ENCODE peak calls at places on chromosomes 3 and 15, in four cellular contexts. Q, T, C and F are unnamed samples.

GRCh38 chr15:79310612-79310984 is 314 bp upstream of the TMED3 start:
- DNase-seq in T (no peak), Q (peak; percentile 21), C (no peak), F (no peak)

GRCh38 chr3:42700366-42701288 is 2.0 kb downstream of the HHATL start:
- DNase-seq in Q (no peak), T (peak; percentile 38), C (peak; percentile 10), F (no peak)

GRCh38 chr3:179336345-179336929 is 11.1 kb upstream of the MFN1 start:
- DNase-seq in Q (no peak), C (no peak), T (no peak), F (no peak)

GRCh38 chr3:49747792-49748480 is 24.2 kb upstream of the GMPPB start:
- DNase-seq in T (no peak), C (no peak), Q (peak; percentile 79), F (no peak)

GRCh38 chr15:48090666-48091065 is 30.1 kb upstream of the SLC24A5 start:
- DNase-seq in C (no peak), Q (no peak), T (no peak), F (no peak)

GRCh38 chr3:27666708-27667107 is 55.4 kb downstream of the EOMES start:
- DNase-seq in C (no peak), Q (peak; percentile 80), T (peak; percentile 79), F (no peak)

GRCh38 chr3:9022305-9022985 is 59.2 kb upstream of the RAD18 start:
- DNase-seq in C (no peak), T (peak; percentile 37), Q (no peak), F (no peak)

GRCh38 chr3:123348471-123349200 is 100.3 kb downstream of the ADCY5 start:
- DNase-seq in C (no peak), T (no peak), Q (no peak), F (no peak)

DNA sequence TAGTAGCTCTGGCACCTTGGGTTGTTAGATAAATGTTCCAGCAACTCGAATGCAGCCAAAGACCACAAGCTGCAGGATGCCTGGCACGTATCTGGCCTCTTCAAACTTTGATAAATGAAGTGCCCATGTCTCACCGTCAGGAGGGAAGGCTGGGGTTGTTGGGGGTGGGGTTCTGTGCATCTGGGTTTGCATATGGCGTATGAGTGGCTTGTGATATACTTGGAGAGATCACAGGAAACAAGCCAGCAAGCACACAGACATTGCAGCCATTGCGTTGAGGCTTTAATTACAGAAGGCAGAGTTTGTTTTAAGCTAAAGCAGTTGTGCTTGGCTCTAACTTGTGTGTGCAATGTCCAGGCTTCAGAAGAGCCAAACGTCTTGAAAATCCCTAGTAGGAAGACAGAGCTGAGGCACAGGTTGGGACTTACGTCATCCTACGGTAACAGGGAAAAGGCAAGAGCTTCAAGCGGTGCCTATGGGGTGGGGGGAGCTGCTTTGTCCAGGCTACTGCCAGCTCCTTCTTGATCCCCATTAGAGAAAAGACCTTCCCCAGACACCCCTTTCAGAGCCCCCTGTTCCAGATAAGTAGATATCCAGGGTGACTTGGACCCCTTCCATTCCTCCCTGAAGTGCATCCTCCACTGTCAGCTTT is 109.2 kb downstream of the ASB7 start:
- DNase-seq in T (no peak), C (no peak), Q (peak; percentile 22), F (no peak)
- TF ChIP-seq CHD1 in T (no peak), C (no peak), Q (no peak), F (no peak)

GRCh38 chr3:189238071-189238470 is 66.3 kb downstream of the TPRG1 start:
- DNase-seq in Q (no peak), T (no peak), C (no peak), F (no peak)
- TF ChIP-seq CHD1 in Q (no peak), T (no peak), C (no peak), F (no peak)

DNA sequence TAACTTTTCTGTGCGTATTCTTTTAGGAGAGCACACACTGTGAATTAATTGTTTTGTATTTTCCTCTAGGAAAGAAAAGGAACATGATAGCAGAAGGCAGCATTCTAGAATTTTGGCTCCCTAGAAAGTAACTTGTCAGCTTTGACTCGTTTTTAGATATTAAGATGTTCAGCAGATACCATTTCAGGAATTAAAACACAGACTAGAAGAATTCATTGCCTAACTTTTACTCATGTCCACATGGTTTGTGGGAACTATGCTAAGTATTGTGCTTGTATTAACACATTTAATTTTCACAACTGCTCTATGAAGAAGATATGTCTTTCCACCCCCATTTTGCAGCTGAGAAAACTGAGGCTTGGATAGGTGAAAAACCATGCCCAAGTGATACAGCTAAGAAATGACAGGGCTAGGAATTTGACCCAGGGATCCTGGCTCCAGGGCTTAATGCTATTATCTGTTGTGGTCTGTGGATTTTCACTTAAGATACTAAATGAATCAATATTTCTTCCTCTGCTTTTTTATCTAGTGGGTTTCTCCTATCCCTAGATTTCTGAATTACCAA is 128.8 kb downstream of the MITF start:
- DNase-seq in C (no peak), Q (peak; percentile 61), T (no peak), F (no peak)
- TF ChIP-seq CHD1 in C (no peak), Q (no peak), T (no peak), F (no peak)

DNA sequence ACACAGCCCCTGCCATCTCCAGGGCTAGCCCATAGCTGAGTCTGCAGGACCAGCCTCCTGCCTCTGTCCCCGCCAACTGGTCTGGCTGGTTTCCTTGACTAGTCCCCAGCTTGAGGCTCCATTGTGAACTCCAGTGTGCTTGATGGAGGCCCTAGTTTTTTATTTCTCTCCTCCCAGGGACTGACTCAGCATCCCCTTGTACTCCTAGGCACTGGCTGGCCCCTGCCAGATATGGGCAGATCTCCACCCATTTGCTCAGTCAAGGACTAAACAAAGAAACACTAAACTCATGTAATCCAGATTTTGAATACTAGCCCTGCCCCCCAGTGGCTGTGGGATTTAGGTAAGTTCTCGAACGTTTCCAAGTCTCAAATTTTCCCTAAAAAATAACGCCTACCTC is 415.4 kb upstream of the RORA start:
- DNase-seq in Q (no peak), C (no peak), T (no peak), F (no peak)
- TF ChIP-seq CHD1 in Q (no peak), C (no peak), T (no peak), F (no peak)

DNA sequence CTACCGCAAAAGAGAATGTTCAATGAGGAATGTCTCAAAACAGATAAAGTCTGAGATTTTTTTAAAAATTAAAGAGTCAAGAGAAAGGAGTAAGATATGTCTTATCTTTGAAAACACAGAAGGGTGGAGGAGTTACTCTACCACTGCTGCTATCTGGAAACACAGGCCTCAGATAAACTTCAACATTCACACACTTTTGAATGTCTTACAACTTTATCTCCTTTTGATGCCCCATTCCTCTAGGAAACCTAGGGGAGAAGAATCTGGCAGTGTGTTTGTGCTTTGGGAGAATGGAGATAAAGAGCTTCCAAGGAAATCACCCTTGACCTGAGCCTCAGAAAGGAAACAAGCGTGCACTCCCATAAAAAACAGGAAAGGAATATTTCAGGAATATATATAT is 468.2 kb downstream of the PLOD2 start:
- DNase-seq in Q (no peak), T (no peak), C (no peak), F (no peak)
- TF ChIP-seq CHD1 in Q (no peak), T (no peak), C (no peak), F (no peak)

GRCh38 chr15:26841514-26841913 is 25.3 kb upstream of the GABRA5 start:
- DNase-seq in Q (no peak), C (no peak), T (no peak), F (no peak)

GRCh38 chr15:26842391-26842790 is 24.5 kb upstream of the GABRA5 start:
- DNase-seq in Q (no peak), T (peak; percentile 63), C (no peak), F (no peak)

GRCh38 chr15:26841941-26842340 is 24.9 kb upstream of the GABRA5 start:
- DNase-seq in Q (no peak), T (no peak), C (no peak), F (no peak)

GRCh38 chr15:26844901-26845300 is 22.0 kb upstream of the GABRA5 start:
- DNase-seq in Q (no peak), T (no peak), C (no peak), F (no peak)

DNA sequence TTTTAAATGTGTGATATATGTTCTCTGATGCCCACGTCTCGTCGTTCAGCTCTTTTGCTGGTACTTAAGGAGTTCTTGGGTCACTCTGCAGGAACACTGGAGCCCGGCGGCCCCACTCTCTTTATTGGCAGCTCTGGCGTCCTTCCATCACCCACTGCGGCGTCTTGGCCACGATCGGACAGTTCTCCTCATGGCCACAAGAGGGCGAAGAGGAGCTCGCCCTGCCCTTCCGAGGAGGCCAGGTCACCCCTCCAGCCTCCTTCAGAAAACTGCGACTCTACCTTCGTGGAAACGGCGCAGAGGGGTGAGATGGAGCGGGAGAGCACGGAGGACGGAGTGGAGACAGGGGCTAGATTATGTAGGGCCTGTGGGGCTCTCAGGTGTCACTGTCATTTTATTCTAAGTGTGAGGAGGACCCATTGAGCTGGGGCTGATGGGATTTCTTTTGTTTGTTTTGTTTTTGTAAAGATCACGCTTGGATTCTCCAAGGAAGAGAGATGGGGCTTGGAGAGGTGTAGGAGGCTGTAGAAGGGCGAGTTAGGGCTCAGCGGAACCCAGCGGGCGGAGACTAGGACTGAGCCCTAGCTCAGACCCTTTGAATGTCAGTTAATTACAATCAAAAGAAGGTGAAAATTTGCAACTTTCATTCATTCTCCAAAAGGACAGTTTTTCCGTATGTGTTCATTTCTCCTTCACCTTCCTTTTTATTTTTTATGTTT is 28.0 kb upstream of the GABRA5 start:
- DNase-seq in Q (no peak), C (peak; percentile 68), T (peak; percentile 89), F (no peak)
- TF ChIP-seq CHD1 in Q (no peak), C (no peak), T (no peak), F (no peak)

GRCh38 chr3:35528728-35529127 is 110.6 kb upstream of the ARPP21 start:
- DNase-seq in C (no peak), T (no peak), Q (no peak), F (no peak)

GRCh38 chr3:35524851-35525250 is 114.5 kb upstream of the ARPP21 start:
- DNase-seq in Q (no peak), C (no peak), T (no peak), F (no peak)

GRCh38 chr3:35521196-35521595 is 118.1 kb upstream of the ARPP21 start:
- DNase-seq in T (no peak), Q (no peak), C (no peak), F (no peak)

GRCh38 chr3:35522450-35522849 is 116.9 kb upstream of the ARPP21 start:
- DNase-seq in T (no peak), Q (no peak), C (no peak), F (no peak)

GRCh38 chr3:35523838-35524237 is 115.5 kb upstream of the ARPP21 start:
- DNase-seq in C (no peak), Q (no peak), T (no peak), F (no peak)
- TF ChIP-seq CHD1 in C (no peak), Q (no peak), T (no peak), F (no peak)

DNA sequence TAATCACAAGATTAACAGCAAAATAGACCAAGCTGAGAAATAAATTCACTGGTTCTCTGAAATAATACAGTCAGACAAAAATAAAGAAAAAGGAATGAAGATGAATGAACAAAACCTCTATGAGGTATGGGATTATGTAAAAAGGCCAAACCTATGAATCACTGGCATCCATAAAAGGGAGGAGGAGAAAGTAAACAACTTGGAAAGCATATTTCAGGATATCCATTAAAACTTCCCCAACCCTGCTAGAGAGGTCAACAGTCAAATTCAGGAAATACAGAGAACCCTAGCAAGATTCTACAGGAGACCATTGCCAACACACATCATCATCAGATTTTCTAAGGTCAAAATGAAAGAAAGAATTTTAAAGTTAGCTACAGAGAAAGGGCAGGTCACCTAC is 649.7 kb upstream of the CBLB start:
- DNase-seq in T (no peak), C (no peak), Q (peak; percentile 55), F (no peak)
- TF ChIP-seq CHD1 in T (no peak), C (no peak), Q (no peak), F (no peak)